ENCODE peak calls at places on chromosome 1, in four cellular contexts. V, C, J and Q are unnamed samples.

GRCh38 chr1:53060580-53060979 is 1.4 kb upstream of the PODN start:
- DNase-seq in V (peak), J (no peak), C (peak), Q (peak)

GRCh38 chr1:220370041-220370700 is 97.9 kb upstream of the RAB3GAP2 start:
- DNase-seq in C (no peak), V (peak), J (peak), Q (peak)

GRCh38 chr1:100360790-100361232 is 8.5 kb downstream of the CDC14A start:
- DNase-seq in J (peak), V (peak), C (no peak), Q (peak)

GRCh38 chr1:19079541-19079940 is 123.1 kb upstream of the IFFO2 start:
- DNase-seq in J (no peak), V (no peak), C (no peak), Q (no peak)

GRCh38 chr1:176643536-176643935 is 180.6 kb downstream of the PAPPA2 start:
- DNase-seq in C (no peak), J (no peak), V (peak), Q (peak)

GRCh38 chr1:2548068-2548589 is 8.0 kb upstream of the TNFRSF14 start:
- DNase-seq in J (peak), V (peak), C (peak), Q (peak)

GRCh38 chr1:199083680-199084079 is 444.8 kb downstream of the PTPRC start:
- DNase-seq in J (no peak), C (no peak), V (peak), Q (peak)

GRCh38 chr1:1021010-1021845 is 1.3 kb downstream of the AGRN start:
- DNase-seq in V (peak), J (peak), C (no peak), Q (peak)

GRCh38 chr1:207882692-207883091 is 28.2 kb downstream of the CD34 start:
- DNase-seq in J (no peak), V (no peak), C (no peak), Q (no peak)

GRCh38 chr1:218524986-218525385 is 179.8 kb downstream of the TGFB2 start:
- DNase-seq in J (no peak), C (no peak), V (no peak), Q (no peak)

GRCh38 chr1:15328785-15329480 is 80.8 kb upstream of the EFHD2 start:
- DNase-seq in V (peak), C (peak), J (no peak), Q (peak)

GRCh38 chr1:1889847-1890505 is 911 bp downstream of the GNB1 start:
- DNase-seq in C (no peak), J (peak), V (no peak), Q (peak)

GRCh38 chr1:25922633-25923567 is 16.7 kb upstream of the STMN1 start:
- DNase-seq in V (no peak), C (peak), J (peak), Q (peak)

GRCh38 chr1:92577251-92577895 is 90.6 kb upstream of the GFI1 start:
- DNase-seq in C (no peak), V (peak), J (peak), Q (peak)

GRCh38 chr1:31848381-31848897 is 32.6 kb upstream of the SPOCD1 start:
- DNase-seq in J (no peak), C (no peak), V (no peak), Q (no peak)

GRCh38 chr1:46342084-46342656 is 1.6 kb downstream of the NSUN4 start:
- DNase-seq in V (peak), J (peak), C (no peak), Q (peak)

GRCh38 chr1:3313579-3313955 is 140.9 kb upstream of the ARHGEF16 start:
- DNase-seq in J (peak), C (peak), V (peak), Q (peak)

GRCh38 chr1:32101233-32101681 is 6.6 kb upstream of the KPNA6 start:
- DNase-seq in J (no peak), V (peak), C (no peak), Q (peak)

GRCh38 chr1:9135145-9135836 is 6.4 kb upstream of the GPR157 start:
- DNase-seq in C (no peak), V (no peak), J (no peak), Q (no peak)

GRCh38 chr1:210797422-210797821 is 336.5 kb downstream of the KCNH1 start:
- DNase-seq in C (no peak), V (no peak), J (no peak), Q (no peak)

GRCh38 chr1:97277891-97278662 is 556.5 kb downstream of the PTBP2 start:
- DNase-seq in C (no peak), V (peak), J (no peak), Q (peak)

GRCh38 chr1:225882699-225883615 is 777 bp upstream of the TMEM63A start:
- DNase-seq in C (peak), J (peak), V (peak), Q (peak)

GRCh38 chr1:211126622-211127021 is 7.3 kb downstream of the KCNH1 start:
- DNase-seq in C (no peak), J (no peak), V (no peak), Q (peak)

GRCh38 chr1:10360045-10360444 is 38.8 kb upstream of the PGD start:
- DNase-seq in V (no peak), C (no peak), J (no peak), Q (no peak)

GRCh38 chr1:51525295-51525694 is 6.2 kb upstream of the EPS15 start:
- DNase-seq in V (no peak), J (no peak), C (no peak), Q (no peak)

GRCh38 chr1:157739229-157739901 is 37.6 kb downstream of the FCRL2 start:
- DNase-seq in V (no peak), C (no peak), J (peak), Q (no peak)

DNA sequence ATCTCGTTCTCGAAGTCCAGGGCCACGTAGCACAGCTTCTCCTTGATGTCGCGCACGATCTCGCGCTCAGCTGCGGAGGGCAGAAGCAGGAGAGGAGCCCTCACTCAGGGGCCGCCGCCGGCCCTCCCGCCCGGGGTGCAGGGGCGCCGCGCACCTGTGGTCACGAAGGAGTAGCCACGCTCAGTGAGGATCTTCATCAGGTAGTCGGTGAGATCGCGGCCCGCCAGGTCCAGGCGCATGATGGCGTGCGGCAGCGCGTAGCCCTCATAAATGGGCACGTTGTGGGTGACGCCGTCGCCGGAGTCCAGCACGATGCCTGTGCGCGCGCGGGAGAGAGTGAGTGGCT is 1.8 kb downstream of the ACTA1 start:
- DNase-seq in J (no peak), V (no peak), C (no peak), Q (no peak)
- H3K4me3 ChIP-seq in J (no peak), V (no peak), C (peak), Q (no peak)

GRCh38 chr1:162838863-162839262 is 22.1 kb downstream of the CCDC190 start:
- DNase-seq in J (no peak), V (no peak), C (no peak), Q (no peak)

GRCh38 chr1:162835157-162835899 is 25.6 kb downstream of the CCDC190 start:
- DNase-seq in C (no peak), J (no peak), V (peak), Q (no peak)

GRCh38 chr1:162844153-162844552 is 16.8 kb downstream of the CCDC190 start:
- DNase-seq in C (no peak), J (no peak), V (no peak), Q (no peak)

GRCh38 chr1:162840256-162840839 is 20.6 kb downstream of the CCDC190 start:
- DNase-seq in V (no peak), C (no peak), J (no peak), Q (no peak)
- TF ChIP-seq CTCF in V (no peak), C (no peak), J (no peak), Q (no peak)

DNA sequence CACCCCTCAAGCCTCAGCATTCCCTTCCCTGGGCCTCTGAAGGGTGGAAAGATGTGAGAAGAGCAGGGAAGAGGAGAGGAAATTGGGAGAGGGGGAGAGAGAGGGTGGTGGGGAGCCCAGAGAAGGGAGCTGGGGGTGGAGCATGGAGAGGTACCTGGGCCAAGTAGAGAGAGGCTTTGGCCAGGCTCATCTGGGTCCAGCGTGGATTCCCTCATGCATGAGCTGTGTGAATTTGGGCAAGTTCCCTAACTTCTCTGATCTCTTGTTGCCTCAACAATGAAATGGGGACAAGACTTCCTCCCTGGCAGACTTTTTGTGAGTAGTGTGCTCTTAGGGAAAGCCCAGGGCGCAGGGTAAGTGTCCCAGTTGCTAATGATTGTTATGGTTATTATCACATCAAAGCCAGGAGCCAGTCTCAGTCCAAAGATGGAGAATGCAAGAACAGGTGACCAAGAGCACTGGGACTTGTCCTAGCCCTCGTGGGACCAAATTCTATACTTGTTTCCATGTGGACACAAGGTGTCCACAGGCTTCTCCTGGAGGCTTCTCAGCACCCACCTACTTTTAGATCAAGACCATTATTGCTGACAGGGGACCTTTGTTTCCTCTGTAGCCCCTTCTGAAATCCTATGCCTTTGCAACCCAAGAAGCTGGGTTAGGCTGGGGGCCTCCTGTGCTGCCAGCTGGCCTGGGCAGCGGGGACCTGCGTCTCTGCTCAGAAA is 13.9 kb downstream of the IL6R start:
- DNase-seq in J (no peak), V (no peak), C (no peak), Q (no peak)
- H3K4me3 ChIP-seq in J (no peak), V (no peak), C (peak), Q (no peak)

GRCh38 chr1:175343945-175344344 is 151.4 kb upstream of the KIAA0040 start:
- DNase-seq in C (no peak), J (peak), V (no peak), Q (no peak)

GRCh38 chr1:175341631-175342429 is 149.3 kb upstream of the KIAA0040 start:
- DNase-seq in J (no peak), V (no peak), C (no peak), Q (no peak)

DNA sequence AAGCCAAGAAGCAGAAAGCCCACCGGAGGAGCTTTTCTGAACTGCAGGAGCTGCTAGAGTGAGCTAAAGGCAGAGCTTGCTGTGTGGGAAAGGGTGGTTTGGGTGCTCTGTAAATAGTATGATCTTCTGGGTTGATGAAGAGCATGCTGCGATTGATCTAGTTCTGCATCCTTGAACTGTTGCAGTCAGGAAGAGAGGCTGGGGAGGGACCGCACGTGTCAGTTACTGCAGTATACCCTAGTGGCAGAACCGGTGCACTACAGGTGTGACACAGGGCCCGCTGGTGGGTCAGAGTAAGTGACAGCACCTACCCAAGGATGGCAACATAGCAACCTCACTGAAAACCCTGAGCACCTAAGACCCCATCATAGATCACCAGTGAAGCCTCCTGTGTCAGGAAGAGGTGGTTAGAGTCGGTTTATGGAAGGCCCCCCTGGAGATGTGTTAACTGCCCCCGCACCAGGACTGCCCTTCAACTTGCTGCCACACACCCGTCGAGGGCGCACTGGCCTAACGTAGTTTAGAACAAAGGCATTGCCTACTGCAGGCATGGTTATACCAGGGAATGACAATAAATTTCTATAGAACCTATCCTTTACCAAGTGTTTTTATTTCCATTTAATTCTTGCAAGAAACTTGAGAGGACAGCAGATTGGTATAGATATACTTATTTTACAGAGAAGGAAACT is 146.0 kb upstream of the KIAA0040 start:
- DNase-seq in C (no peak), J (peak), V (no peak), Q (no peak)
- TF ChIP-seq CTCF in C (no peak), J (peak), V (peak), Q (peak)

DNA sequence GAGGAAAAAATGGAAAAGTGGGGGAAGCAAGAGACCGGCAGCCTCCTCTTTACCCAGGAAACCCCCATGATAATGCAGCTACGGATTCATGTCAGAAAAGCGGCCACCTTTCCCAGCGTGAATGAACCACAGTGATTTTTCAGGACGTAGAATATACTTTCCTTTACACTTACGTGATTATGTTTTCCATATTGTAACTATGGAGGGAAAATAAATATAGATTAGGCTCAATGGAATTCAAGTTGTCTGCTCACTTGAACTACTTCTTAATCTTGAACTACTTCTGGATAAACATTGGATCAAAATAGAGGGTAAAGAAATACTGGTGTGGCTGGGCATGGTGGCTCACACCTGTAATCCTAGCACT is 80.4 kb upstream of the GREM2 start:
- DNase-seq in V (no peak), C (no peak), J (no peak), Q (no peak)
- H3K4me3 ChIP-seq in V (no peak), C (no peak), J (no peak), Q (no peak)

GRCh38 chr1:204211021-204211420 is 2.8 kb downstream of the GOLT1A start:
- DNase-seq in C (peak), J (no peak), V (no peak), Q (no peak)

GRCh38 chr1:204216880-204217647 is 3.3 kb upstream of the GOLT1A start:
- DNase-seq in J (no peak), V (no peak), C (no peak), Q (no peak)

GRCh38 chr1:204216236-204216635 is 2.4 kb upstream of the GOLT1A start:
- DNase-seq in C (no peak), V (no peak), J (no peak), Q (no peak)

GRCh38 chr1:204212715-204213114 is 1.1 kb downstream of the GOLT1A start:
- DNase-seq in J (no peak), V (no peak), C (no peak), Q (no peak)

GRCh38 chr1:204213668-204214662 is at the start of gene GOLT1A:
- DNase-seq in J (peak), V (peak), C (peak), Q (peak)
- TF ChIP-seq CTCF in J (peak), V (peak), C (peak), Q (peak)

DNA sequence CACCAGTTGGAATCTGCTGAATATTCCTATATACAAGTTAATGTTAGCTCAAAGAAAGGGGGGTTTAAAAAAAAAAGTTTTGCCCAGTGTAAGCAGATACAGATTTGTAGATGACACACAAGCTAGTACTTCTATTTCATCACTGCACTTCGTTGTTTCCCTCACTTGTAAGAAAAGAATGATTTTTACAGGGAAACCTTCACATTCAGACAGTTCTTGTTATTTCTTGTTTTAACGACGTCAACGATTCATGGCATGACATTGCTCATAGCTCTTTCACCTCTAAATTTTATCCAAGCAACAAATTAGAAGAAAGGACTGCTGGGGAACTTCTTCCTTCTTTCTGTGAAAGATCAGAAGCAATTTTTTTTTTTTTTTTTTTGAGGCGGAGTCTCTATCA is 25.7 kb upstream of the C1orf105 start:
- DNase-seq in V (no peak), C (no peak), J (no peak), Q (peak)
- H3K4me3 ChIP-seq in V (no peak), C (no peak), J (no peak), Q (no peak)

GRCh38 chr1:201146626-201147390 is 7.5 kb downstream of the TMEM9 start:
- DNase-seq in V (no peak), J (no peak), C (peak), Q (no peak)

GRCh38 chr1:201145132-201145531 is 9.1 kb downstream of the TMEM9 start:
- DNase-seq in J (no peak), V (no peak), C (peak), Q (no peak)

GRCh38 chr1:201145816-201146215 is 8.5 kb downstream of the TMEM9 start:
- DNase-seq in J (no peak), V (no peak), C (peak), Q (no peak)

GRCh38 chr1:201147396-201148015 is 6.8 kb downstream of the TMEM9 start:
- DNase-seq in C (peak), J (no peak), V (no peak), Q (no peak)

DNA sequence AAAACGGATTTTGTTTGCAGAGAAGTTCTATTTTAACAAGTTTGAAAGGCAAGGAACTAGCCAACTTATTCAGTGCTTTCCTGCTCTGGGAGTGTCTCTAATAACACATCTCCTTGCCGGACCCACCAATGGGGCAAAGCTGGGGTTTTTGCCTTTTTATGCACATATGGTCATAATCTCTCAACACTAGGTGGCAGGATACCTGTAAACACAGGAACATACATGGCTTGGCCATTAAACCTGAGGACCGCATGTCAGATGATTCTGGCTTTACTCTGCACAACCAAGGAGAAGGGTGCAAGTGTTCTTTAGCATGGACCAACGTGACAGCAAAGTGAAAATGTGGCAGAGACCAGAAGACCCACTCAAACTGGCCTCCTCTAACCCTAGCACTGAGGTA is 4.9 kb downstream of the TMEM9 start:
- DNase-seq in V (peak), J (peak), C (peak), Q (peak)
- TF ChIP-seq CTCF in V (peak), J (peak), C (no peak), Q (peak)

DNA sequence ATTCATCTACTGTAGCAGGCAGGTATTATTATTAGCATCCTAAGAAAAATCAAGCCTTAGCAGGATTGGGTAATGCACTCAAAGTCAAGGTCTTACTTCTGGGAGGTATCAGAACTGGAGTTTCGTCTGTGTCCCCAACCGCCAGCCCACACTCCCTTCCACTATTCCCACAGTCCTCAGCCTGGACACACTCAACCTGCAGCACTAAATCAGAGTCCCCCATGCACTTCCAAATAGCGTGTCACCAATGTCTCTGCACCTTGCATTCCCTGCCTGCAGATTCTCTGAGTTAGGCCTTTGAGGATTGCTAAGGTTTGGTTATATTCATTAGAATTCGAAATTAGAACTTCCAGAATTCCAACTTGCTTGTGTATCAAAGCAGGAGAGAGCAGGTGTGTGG is 3.9 kb downstream of the LYPD8 start:
- DNase-seq in V (no peak), C (no peak), J (no peak), Q (no peak)
- H3K4me3 ChIP-seq in V (no peak), C (no peak), J (no peak), Q (no peak)

DNA sequence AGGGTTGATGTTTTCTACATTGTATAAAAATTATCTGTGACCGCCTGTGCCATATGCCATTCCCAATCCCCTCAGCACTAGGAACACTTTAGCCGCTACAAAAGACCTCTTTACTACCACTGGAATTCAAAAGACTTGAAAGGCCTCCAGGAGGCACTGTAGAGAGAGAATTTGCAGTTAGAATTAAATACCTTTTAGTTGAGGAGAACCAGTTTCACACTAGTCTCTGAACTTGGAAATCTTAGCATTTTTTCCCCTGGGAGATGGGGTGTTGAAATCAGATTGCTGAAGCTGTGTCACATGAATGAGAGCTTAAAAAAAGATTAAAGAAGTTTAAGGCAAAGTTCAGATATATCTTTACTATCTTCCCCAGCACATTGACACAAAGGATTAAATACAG is 291.0 kb downstream of the ADGRL2 start:
- DNase-seq in V (peak), J (no peak), C (no peak), Q (no peak)
- TF ChIP-seq CTCF in V (no peak), J (peak), C (no peak), Q (no peak)